ENCODE peak calls at places on chromosome 10, in five cellular contexts. One of them, this sample, is unnamed.

GRCh38 chr10:154348-154747 is 19.1 kb downstream of the ZMYND11 start:
- DNase-seq in NCI-H748 treated with DMSO at 0.1 percent for 48 hours: no peak
- DNase-seq in stimulated activated CD8-positive, alpha-beta memory T cell treated with anti-CD3 and anti-CD28 coated beads, Interleukin-4, amount 100 ng/mL, for 1 hour: no peak
- DNase-seq in nephron progenitor cell: no peak
- DNase-seq in NCI-H1092: no peak
- DNase-seq in this sample: no peak

GRCh38 chr10:110044681-110045080 is 36.9 kb downstream of the ADD3 start:
- DNase-seq in NCI-H748 treated with DMSO at 0.1 percent for 48 hours: no peak
- DNase-seq in stimulated activated CD8-positive, alpha-beta memory T cell treated with anti-CD3 and anti-CD28 coated beads, Interleukin-4, amount 100 ng/mL, for 1 hour: no peak
- DNase-seq in nephron progenitor cell: no peak
- DNase-seq in NCI-H1092: no peak
- DNase-seq in this sample: no peak

GRCh38 chr10:132846631-132847415 is 60.9 kb upstream of the NKX6-2 start:
- DNase-seq in NCI-H748 treated with DMSO at 0.1 percent for 48 hours: no peak
- DNase-seq in stimulated activated CD8-positive, alpha-beta memory T cell treated with anti-CD3 and anti-CD28 coated beads, Interleukin-4, amount 100 ng/mL, for 1 hour: no peak
- DNase-seq in nephron progenitor cell: no peak
- DNase-seq in NCI-H1092: no peak
- DNase-seq in this sample: no peak

GRCh38 chr10:100730739-100731602 is 14.4 kb upstream of the PAX2 start:
- DNase-seq in NCI-H748 treated with DMSO at 0.1 percent for 48 hours: no peak
- DNase-seq in stimulated activated CD8-positive, alpha-beta memory T cell treated with anti-CD3 and anti-CD28 coated beads, Interleukin-4, amount 100 ng/mL, for 1 hour: no peak
- DNase-seq in nephron progenitor cell: peak; percentile 70
- DNase-seq in NCI-H1092: no peak
- DNase-seq in this sample: peak; percentile 58

GRCh38 chr10:32187686-32188085 is 131.5 kb upstream of the KIF5B start:
- DNase-seq in NCI-H748 treated with DMSO at 0.1 percent for 48 hours: no peak
- DNase-seq in stimulated activated CD8-positive, alpha-beta memory T cell treated with anti-CD3 and anti-CD28 coated beads, Interleukin-4, amount 100 ng/mL, for 1 hour: no peak
- DNase-seq in nephron progenitor cell: no peak
- DNase-seq in NCI-H1092: no peak
- DNase-seq in this sample: no peak

GRCh38 chr10:48444266-48444665 is 137.8 kb downstream of the MAPK8 start:
- DNase-seq in NCI-H748 treated with DMSO at 0.1 percent for 48 hours: no peak
- DNase-seq in stimulated activated CD8-positive, alpha-beta memory T cell treated with anti-CD3 and anti-CD28 coated beads, Interleukin-4, amount 100 ng/mL, for 1 hour: no peak
- DNase-seq in nephron progenitor cell: no peak
- DNase-seq in NCI-H1092: peak; percentile 15
- DNase-seq in this sample: no peak

GRCh38 chr10:69080231-69080630 is 7.7 kb upstream of the SRGN start:
- DNase-seq in NCI-H748 treated with DMSO at 0.1 percent for 48 hours: no peak
- DNase-seq in stimulated activated CD8-positive, alpha-beta memory T cell treated with anti-CD3 and anti-CD28 coated beads, Interleukin-4, amount 100 ng/mL, for 1 hour: no peak
- DNase-seq in nephron progenitor cell: no peak
- DNase-seq in NCI-H1092: no peak
- DNase-seq in this sample: no peak

GRCh38 chr10:119357389-119358139 is 150.2 kb downstream of the GRK5 start:
- DNase-seq in NCI-H748 treated with DMSO at 0.1 percent for 48 hours: no peak
- DNase-seq in stimulated activated CD8-positive, alpha-beta memory T cell treated with anti-CD3 and anti-CD28 coated beads, Interleukin-4, amount 100 ng/mL, for 1 hour: no peak
- DNase-seq in nephron progenitor cell: no peak
- DNase-seq in NCI-H1092: no peak
- DNase-seq in this sample: no peak

GRCh38 chr10:18610517-18610916 is 40.9 kb downstream of the NSUN6 start:
- DNase-seq in NCI-H748 treated with DMSO at 0.1 percent for 48 hours: peak; percentile 11
- DNase-seq in stimulated activated CD8-positive, alpha-beta memory T cell treated with anti-CD3 and anti-CD28 coated beads, Interleukin-4, amount 100 ng/mL, for 1 hour: no peak
- DNase-seq in nephron progenitor cell: no peak
- DNase-seq in NCI-H1092: no peak
- DNase-seq in this sample: no peak

GRCh38 chr10:112821663-112822062 is 128.4 kb upstream of the TCF7L2 start:
- DNase-seq in NCI-H748 treated with DMSO at 0.1 percent for 48 hours: no peak
- DNase-seq in stimulated activated CD8-positive, alpha-beta memory T cell treated with anti-CD3 and anti-CD28 coated beads, Interleukin-4, amount 100 ng/mL, for 1 hour: no peak
- DNase-seq in nephron progenitor cell: no peak
- DNase-seq in NCI-H1092: no peak
- DNase-seq in this sample: no peak

GRCh38 chr10:20888620-20889337 is 8.3 kb downstream of the NEBL start:
- DNase-seq in NCI-H748 treated with DMSO at 0.1 percent for 48 hours: peak; percentile 32
- DNase-seq in stimulated activated CD8-positive, alpha-beta memory T cell treated with anti-CD3 and anti-CD28 coated beads, Interleukin-4, amount 100 ng/mL, for 1 hour: no peak
- DNase-seq in nephron progenitor cell: no peak
- DNase-seq in NCI-H1092: no peak
- DNase-seq in this sample: no peak

GRCh38 chr10:76234827-76235226 is 803.4 kb downstream of the LRMDA start:
- DNase-seq in NCI-H748 treated with DMSO at 0.1 percent for 48 hours: no peak
- DNase-seq in stimulated activated CD8-positive, alpha-beta memory T cell treated with anti-CD3 and anti-CD28 coated beads, Interleukin-4, amount 100 ng/mL, for 1 hour: no peak
- DNase-seq in nephron progenitor cell: no peak
- DNase-seq in NCI-H1092: no peak
- DNase-seq in this sample: no peak

GRCh38 chr10:133184591-133185244 is 24.7 kb downstream of the KNDC1 start:
- DNase-seq in NCI-H748 treated with DMSO at 0.1 percent for 48 hours: no peak
- DNase-seq in stimulated activated CD8-positive, alpha-beta memory T cell treated with anti-CD3 and anti-CD28 coated beads, Interleukin-4, amount 100 ng/mL, for 1 hour: no peak
- DNase-seq in nephron progenitor cell: no peak
- DNase-seq in NCI-H1092: no peak
- DNase-seq in this sample: no peak

GRCh38 chr10:124091646-124092269 is 1.6 kb downstream of the CHST15 start:
- DNase-seq in NCI-H748 treated with DMSO at 0.1 percent for 48 hours: no peak
- DNase-seq in stimulated activated CD8-positive, alpha-beta memory T cell treated with anti-CD3 and anti-CD28 coated beads, Interleukin-4, amount 100 ng/mL, for 1 hour: no peak
- DNase-seq in nephron progenitor cell: peak; percentile 57
- DNase-seq in NCI-H1092: no peak
- DNase-seq in this sample: no peak

GRCh38 chr10:130250127-130250526 is 113.9 kb downstream of the GLRX3 start:
- DNase-seq in NCI-H748 treated with DMSO at 0.1 percent for 48 hours: no peak
- DNase-seq in stimulated activated CD8-positive, alpha-beta memory T cell treated with anti-CD3 and anti-CD28 coated beads, Interleukin-4, amount 100 ng/mL, for 1 hour: no peak
- DNase-seq in nephron progenitor cell: no peak
- DNase-seq in NCI-H1092: no peak
- DNase-seq in this sample: no peak

GRCh38 chr10:101716891-101717659 is 22.1 kb upstream of the FBXW4 start:
- DNase-seq in NCI-H748 treated with DMSO at 0.1 percent for 48 hours: peak; percentile 56
- DNase-seq in stimulated activated CD8-positive, alpha-beta memory T cell treated with anti-CD3 and anti-CD28 coated beads, Interleukin-4, amount 100 ng/mL, for 1 hour: no peak
- DNase-seq in nephron progenitor cell: no peak
- DNase-seq in NCI-H1092: no peak
- DNase-seq in this sample: no peak

GRCh38 chr10:117550599-117551321 is 8.2 kb downstream of the EMX2 start:
- DNase-seq in NCI-H748 treated with DMSO at 0.1 percent for 48 hours: no peak
- DNase-seq in stimulated activated CD8-positive, alpha-beta memory T cell treated with anti-CD3 and anti-CD28 coated beads, Interleukin-4, amount 100 ng/mL, for 1 hour: no peak
- DNase-seq in nephron progenitor cell: no peak
- DNase-seq in NCI-H1092: no peak
- DNase-seq in this sample: no peak

GRCh38 chr10:83750604-83751003 is 388.7 kb upstream of the GHITM start:
- DNase-seq in NCI-H748 treated with DMSO at 0.1 percent for 48 hours: no peak
- DNase-seq in stimulated activated CD8-positive, alpha-beta memory T cell treated with anti-CD3 and anti-CD28 coated beads, Interleukin-4, amount 100 ng/mL, for 1 hour: no peak
- DNase-seq in nephron progenitor cell: no peak
- DNase-seq in NCI-H1092: no peak
- DNase-seq in this sample: no peak

GRCh38 chr10:125061557-125062243 is 98.7 kb downstream of the CTBP2 start:
- DNase-seq in NCI-H748 treated with DMSO at 0.1 percent for 48 hours: no peak
- DNase-seq in stimulated activated CD8-positive, alpha-beta memory T cell treated with anti-CD3 and anti-CD28 coated beads, Interleukin-4, amount 100 ng/mL, for 1 hour: no peak
- DNase-seq in nephron progenitor cell: no peak
- DNase-seq in NCI-H1092: no peak
- DNase-seq in this sample: no peak

GRCh38 chr10:51892313-51892712 is 192.9 kb upstream of the CSTF2T start:
- DNase-seq in NCI-H748 treated with DMSO at 0.1 percent for 48 hours: no peak
- DNase-seq in stimulated activated CD8-positive, alpha-beta memory T cell treated with anti-CD3 and anti-CD28 coated beads, Interleukin-4, amount 100 ng/mL, for 1 hour: no peak
- DNase-seq in nephron progenitor cell: no peak
- DNase-seq in NCI-H1092: no peak
- DNase-seq in this sample: no peak

GRCh38 chr10:558891-559766 is 130.3 kb downstream of the DIP2C start:
- DNase-seq in NCI-H748 treated with DMSO at 0.1 percent for 48 hours: no peak
- DNase-seq in stimulated activated CD8-positive, alpha-beta memory T cell treated with anti-CD3 and anti-CD28 coated beads, Interleukin-4, amount 100 ng/mL, for 1 hour: no peak
- DNase-seq in nephron progenitor cell: no peak
- DNase-seq in NCI-H1092: no peak
- DNase-seq in this sample: no peak

GRCh38 chr10:76117949-76118348 is 686.5 kb downstream of the LRMDA start:
- DNase-seq in NCI-H748 treated with DMSO at 0.1 percent for 48 hours: no peak
- DNase-seq in stimulated activated CD8-positive, alpha-beta memory T cell treated with anti-CD3 and anti-CD28 coated beads, Interleukin-4, amount 100 ng/mL, for 1 hour: no peak
- DNase-seq in nephron progenitor cell: no peak
- DNase-seq in NCI-H1092: no peak
- DNase-seq in this sample: no peak

GRCh38 chr10:93261961-93262610 is 188.4 kb downstream of the CYP26A1 start:
- DNase-seq in NCI-H748 treated with DMSO at 0.1 percent for 48 hours: no peak
- DNase-seq in stimulated activated CD8-positive, alpha-beta memory T cell treated with anti-CD3 and anti-CD28 coated beads, Interleukin-4, amount 100 ng/mL, for 1 hour: no peak
- DNase-seq in nephron progenitor cell: no peak
- DNase-seq in NCI-H1092: no peak
- DNase-seq in this sample: no peak

GRCh38 chr10:34191399-34191798 is 623.7 kb downstream of the PARD3 start:
- DNase-seq in NCI-H748 treated with DMSO at 0.1 percent for 48 hours: no peak
- DNase-seq in stimulated activated CD8-positive, alpha-beta memory T cell treated with anti-CD3 and anti-CD28 coated beads, Interleukin-4, amount 100 ng/mL, for 1 hour: no peak
- DNase-seq in nephron progenitor cell: no peak
- DNase-seq in NCI-H1092: no peak
- DNase-seq in this sample: no peak

GRCh38 chr10:15620304-15620703 is 99.4 kb downstream of the ITGA8 start:
- DNase-seq in NCI-H748 treated with DMSO at 0.1 percent for 48 hours: no peak
- DNase-seq in stimulated activated CD8-positive, alpha-beta memory T cell treated with anti-CD3 and anti-CD28 coated beads, Interleukin-4, amount 100 ng/mL, for 1 hour: no peak
- DNase-seq in nephron progenitor cell: no peak
- DNase-seq in NCI-H1092: no peak
- DNase-seq in this sample: no peak

GRCh38 chr10:1962025-1962424 is 224.7 kb upstream of the ADARB2 start:
- DNase-seq in NCI-H748 treated with DMSO at 0.1 percent for 48 hours: no peak
- DNase-seq in stimulated activated CD8-positive, alpha-beta memory T cell treated with anti-CD3 and anti-CD28 coated beads, Interleukin-4, amount 100 ng/mL, for 1 hour: no peak
- DNase-seq in nephron progenitor cell: no peak
- DNase-seq in NCI-H1092: no peak
- DNase-seq in this sample: no peak

GRCh38 chr10:116113721-116114501 is 159.1 kb downstream of the GFRA1 start:
- DNase-seq in NCI-H748 treated with DMSO at 0.1 percent for 48 hours: no peak
- DNase-seq in stimulated activated CD8-positive, alpha-beta memory T cell treated with anti-CD3 and anti-CD28 coated beads, Interleukin-4, amount 100 ng/mL, for 1 hour: no peak
- DNase-seq in nephron progenitor cell: no peak
- DNase-seq in NCI-H1092: no peak
- DNase-seq in this sample: no peak